ENCODE peak calls at places on chromosomes 5 and 9, in four cellular contexts. S, E, R and W are unnamed samples.

GRCh38 chr5:155767480-155767879 is 559.5 kb upstream of the SGCD start:
- DNase-seq in S (no peak), E (no peak), R (no peak), W (no peak)

GRCh38 chr5:151770383-151771258 is 1.1 kb upstream of the G3BP1 start:
- DNase-seq in S (peak; percentile 88), E (no peak), R (no peak), W (peak; percentile 21)

GRCh38 chr9:95441081-95441480 is 75.7 kb downstream of the PTCH1 start:
- DNase-seq in S (no peak), E (no peak), R (no peak), W (no peak)

GRCh38 chr5:73365990-73366667 is 82.4 kb downstream of the FOXD1 start:
- DNase-seq in S (no peak), E (no peak), R (no peak), W (no peak)

GRCh38 chr5:62327138-62327537 is 21.1 kb downstream of the KIF2A start:
- DNase-seq in S (no peak), E (no peak), R (no peak), W (no peak)

GRCh38 chr5:142015781-142016533 is 3.1 kb upstream of the GNPDA1 start:
- DNase-seq in S (no peak), E (peak; percentile 72), R (peak; percentile 24), W (peak; percentile 76)

GRCh38 chr5:132639706-132640130 is 18.3 kb upstream of the IL13 start:
- DNase-seq in S (no peak), E (no peak), R (no peak), W (no peak)

GRCh38 chr5:40676643-40677333 is 2.9 kb upstream of the PTGER4 start:
- DNase-seq in S (no peak), E (peak; percentile 92), R (no peak), W (peak; percentile 79)

GRCh38 chr5:109784687-109785086 is 95.0 kb downstream of the MAN2A1 start:
- DNase-seq in S (no peak), E (no peak), R (no peak), W (no peak)

GRCh38 chr9:125969462-125969861 is 222.3 kb downstream of the PBX3 start:
- DNase-seq in S (no peak), E (no peak), R (no peak), W (no peak)

GRCh38 chr5:82522912-82523311 is 244.8 kb upstream of the RPS23 start:
- DNase-seq in S (no peak), E (no peak), R (no peak), W (no peak)

GRCh38 chr9:114285166-114285867 is 37.6 kb upstream of the ORM1 start:
- DNase-seq in S (peak; percentile 48), E (peak; percentile 73), R (no peak), W (peak; percentile 48)

GRCh38 chr5:91787718-91788117 is 404.6 kb upstream of the ARRDC3 start:
- DNase-seq in S (no peak), E (peak; percentile 99), R (no peak), W (peak; percentile 47)

DNA sequence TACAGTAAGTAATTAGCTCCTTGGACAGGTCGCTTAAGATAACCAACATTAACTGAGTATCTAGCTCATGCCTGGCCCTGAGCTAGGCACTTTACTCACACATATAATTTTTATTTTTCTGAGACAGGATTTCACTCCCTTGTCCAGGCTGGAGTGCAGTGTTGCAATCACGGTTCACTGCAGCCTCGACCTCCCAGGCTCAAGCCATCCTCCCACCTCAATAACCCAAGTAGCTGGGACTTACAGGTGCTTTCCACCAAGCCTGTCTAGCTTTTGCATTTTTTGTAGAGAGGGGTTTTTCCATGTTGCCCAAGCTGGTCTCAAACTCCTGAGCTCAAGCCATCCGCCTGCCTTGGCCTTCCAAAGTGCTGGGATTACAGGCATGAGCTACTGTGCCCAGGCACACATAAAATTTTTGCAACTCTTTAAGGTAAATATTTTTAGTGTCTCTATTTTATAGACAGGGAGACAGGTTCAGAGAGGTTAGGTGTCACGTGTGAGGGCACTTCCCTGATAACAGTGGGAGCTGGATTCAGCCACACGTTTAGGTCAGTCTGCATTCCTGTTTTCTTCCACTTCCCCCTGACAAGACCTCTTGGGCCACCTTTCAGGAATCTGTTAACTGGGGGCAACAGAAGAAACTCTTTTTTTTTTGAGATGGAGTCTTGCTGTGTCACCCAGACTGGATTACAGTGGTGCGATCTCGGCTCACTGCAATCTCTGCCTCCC is 18.2 kb downstream of the HBEGF start:
- DNase-seq in S (no peak), E (no peak), R (no peak), W (no peak)
- TF ChIP-seq CTCF in S (no peak), E (no peak), R (no peak), W (no peak)

GRCh38 chr9:112752334-112753110 is 2.0 kb downstream of the SNX30 start:
- DNase-seq in S (no peak), E (no peak), R (no peak), W (no peak)
- H3K4me3 ChIP-seq in S (peak overlapping the region; percentile 95), E (peak overlapping the region; percentile 95), R (no peak overlapping the region), W (no peak overlapping the region)

DNA sequence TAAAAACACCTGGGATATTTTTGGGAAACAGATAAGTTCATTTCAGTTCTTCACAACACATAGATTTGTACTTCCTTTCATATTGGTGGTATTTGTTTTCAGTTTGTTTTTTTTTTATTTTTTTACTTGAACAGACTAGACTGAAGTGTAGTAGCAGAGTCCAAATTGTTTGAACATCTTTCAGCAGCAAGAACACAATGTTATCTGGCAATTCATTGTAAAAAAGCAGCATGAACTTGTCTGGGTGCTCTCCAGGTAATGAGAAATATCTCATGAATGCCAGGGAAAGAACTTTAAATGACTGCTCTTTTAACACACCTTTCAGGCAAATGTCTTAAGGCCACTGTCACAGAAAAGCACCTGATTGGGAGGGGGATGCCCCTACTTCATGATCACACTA is 113.4 kb downstream of the ARL15 start:
- DNase-seq in S (no peak), E (no peak), R (no peak), W (no peak)
- TF ChIP-seq CTCF in S (no peak), E (no peak), R (no peak), W (no peak)

GRCh38 chr9:109781541-109782197 is 1.7 kb downstream of the PALM2AKAP2 start:
- DNase-seq in S (no peak), E (no peak), R (no peak), W (no peak)
- H3K4me3 ChIP-seq in S (peak overlapping the region; percentile 98), E (no peak overlapping the region), R (no peak overlapping the region), W (no peak overlapping the region)